ENCODE peak calls at places on chromosomes 7 and 10, in five cellular contexts. A is fibroblast of villous mesenchyme, I is Panc1, P is fibroblast of mammary gland, S is HFF-Myc. G is an unnamed sample.

GRCh38 chr10:100374137-100374655 is 27.2 kb downstream of the SCD start:
- DNase-seq in S (no peak), A (no peak), I (no peak), P (no peak), G (no peak)

GRCh38 chr10:121672733-121673132 is 74.5 kb upstream of the FGFR2 start:
- DNase-seq in A (no peak), I (no peak), S (no peak), P (no peak), G (no peak)

GRCh38 chr10:30491204-30491603 is 57.2 kb downstream of the MAP3K8 start:
- DNase-seq in A (peak), S (no peak), P (peak), I (no peak), G (peak)

GRCh38 chr7:1402791-1403755 is 56.2 kb downstream of the MICALL2 start:
- DNase-seq in I (no peak), A (no peak), S (no peak), P (no peak), G (no peak)

GRCh38 chr7:152152267-152152666 is 126.8 kb downstream of the GALNT11 start:
- DNase-seq in I (no peak), P (no peak), S (no peak), A (no peak), G (no peak)

GRCh38 chr10:56028299-56029132 is 332.5 kb downstream of the ZWINT start:
- DNase-seq in P (no peak), A (no peak), I (no peak), S (no peak), G (no peak)

GRCh38 chr10:16505168-16505567 is 16.5 kb downstream of the C1QL3 start:
- DNase-seq in A (no peak), I (no peak), S (no peak), P (peak), G (peak)

GRCh38 chr10:30285970-30286369 is 63.1 kb downstream of the MTPAP start:
- DNase-seq in S (no peak), I (no peak), P (no peak), A (no peak), G (no peak)

GRCh38 chr10:104234934-104235333 is 2.8 kb upstream of the CFAP43 start:
- DNase-seq in I (no peak), P (no peak), S (no peak), A (no peak), G (no peak)

GRCh38 chr10:45375716-45376231 is 1.8 kb downstream of the ALOX5 start:
- DNase-seq in I (no peak), S (no peak), P (no peak), A (no peak), G (no peak)

GRCh38 chr7:92520024-92520423 is 8.3 kb downstream of the PEX1 start:
- DNase-seq in I (no peak), A (no peak), P (no peak), S (no peak), G (no peak)

GRCh38 chr7:35619863-35620262 is 75.1 kb downstream of the HERPUD2 start:
- DNase-seq in P (no peak), I (no peak), S (no peak), A (no peak), G (no peak)

DNA sequence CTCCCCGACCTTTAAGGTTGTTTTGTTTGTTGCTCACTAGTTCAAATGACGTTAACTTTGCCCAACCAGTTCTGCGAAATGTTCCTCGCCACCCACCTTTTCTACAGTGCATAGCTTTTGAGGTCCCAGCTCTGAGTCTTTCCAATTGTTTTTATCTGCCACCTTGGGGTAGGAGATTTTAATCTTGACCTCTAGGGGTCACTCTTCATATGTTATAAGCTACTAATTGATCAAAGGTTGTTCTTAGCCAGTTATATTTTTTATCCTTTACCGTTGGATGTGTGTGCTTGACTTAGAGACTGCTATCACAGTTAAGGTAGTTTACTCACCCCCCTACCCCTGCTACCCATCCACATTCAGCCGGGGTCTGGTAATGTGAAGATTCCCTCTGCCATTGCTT is 372.4 kb downstream of the SUGCT start:
- DNase-seq in P (peak), S (no peak), I (no peak), A (no peak), G (peak)
- TF ChIP-seq CTCF in P (peak), S (no peak), I (peak), A (peak), G (no peak)

DNA sequence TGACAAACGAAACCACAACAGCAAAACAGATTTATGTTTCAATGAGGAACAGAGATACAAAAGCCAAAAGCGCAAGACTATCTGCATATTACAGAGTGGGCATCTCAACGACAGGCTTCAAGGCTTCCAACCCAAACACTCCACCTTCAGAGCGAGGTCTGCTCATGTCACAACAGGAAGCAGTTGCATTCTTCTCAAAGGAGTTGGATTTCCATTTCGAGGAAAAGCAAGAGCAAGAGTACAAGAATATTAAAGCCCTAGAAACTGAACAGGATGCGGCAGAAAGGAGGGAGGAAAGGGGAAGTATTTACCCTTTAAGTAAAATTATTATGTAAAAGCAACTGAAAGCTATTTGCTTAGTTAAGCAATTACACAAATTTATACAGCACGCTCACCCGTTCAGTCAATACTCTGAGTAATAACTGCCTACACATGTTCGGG is 189.3 kb downstream of the ELMO1 start:
- DNase-seq in S (no peak), A (no peak), I (no peak), P (no peak), G (no peak)
- H3K4me3 ChIP-seq in S (no peak), A (no peak), I (no peak), P (no peak), G (no peak)

GRCh38 chr7:132655071-132655761 is 78.9 kb upstream of the PLXNA4 start:
- DNase-seq in S (no peak), A (no peak), I (no peak), P (peak), G (peak)
- TF ChIP-seq CTCF in S (no peak), A (no peak), I (no peak), P (no peak), G (no peak)

GRCh38 chr10:74332398-74332797 is 181.4 kb downstream of the ADK start:
- DNase-seq in I (no peak), A (peak), S (no peak), P (peak), G (no peak)

GRCh38 chr10:74329873-74330272 is 178.9 kb downstream of the ADK start:
- DNase-seq in P (no peak), I (no peak), S (no peak), A (no peak), G (peak)

GRCh38 chr10:74337330-74338016 is 186.5 kb downstream of the ADK start:
- DNase-seq in P (peak), A (no peak), S (no peak), I (no peak), G (no peak)

GRCh38 chr10:74334221-74334620 is 183.2 kb downstream of the ADK start:
- DNase-seq in I (no peak), S (no peak), A (no peak), P (peak), G (no peak)

DNA sequence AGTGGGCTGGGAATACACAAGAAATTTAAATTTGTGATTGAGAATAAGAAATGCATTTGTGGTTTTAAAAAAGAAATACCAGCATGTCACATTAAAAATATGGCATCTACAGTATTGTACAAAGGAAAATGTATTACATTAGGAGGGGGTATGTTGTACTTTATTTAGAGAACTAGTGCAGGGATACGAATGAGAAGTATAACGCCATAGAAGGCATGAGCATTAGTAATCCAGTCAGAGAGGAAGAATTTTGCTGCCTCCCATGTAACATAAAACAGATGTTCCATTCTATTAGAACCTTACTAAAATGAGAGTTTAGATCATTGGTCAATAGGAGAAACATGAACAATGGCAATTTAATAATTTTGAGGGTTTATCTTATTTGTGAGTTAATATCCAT is 182.2 kb downstream of the ADK start:
- DNase-seq in P (peak), A (peak), S (peak), I (no peak), G (peak)
- H3K4me3 ChIP-seq in P (no peak), A (no peak), S (no peak), I (no peak), G (no peak)

DNA sequence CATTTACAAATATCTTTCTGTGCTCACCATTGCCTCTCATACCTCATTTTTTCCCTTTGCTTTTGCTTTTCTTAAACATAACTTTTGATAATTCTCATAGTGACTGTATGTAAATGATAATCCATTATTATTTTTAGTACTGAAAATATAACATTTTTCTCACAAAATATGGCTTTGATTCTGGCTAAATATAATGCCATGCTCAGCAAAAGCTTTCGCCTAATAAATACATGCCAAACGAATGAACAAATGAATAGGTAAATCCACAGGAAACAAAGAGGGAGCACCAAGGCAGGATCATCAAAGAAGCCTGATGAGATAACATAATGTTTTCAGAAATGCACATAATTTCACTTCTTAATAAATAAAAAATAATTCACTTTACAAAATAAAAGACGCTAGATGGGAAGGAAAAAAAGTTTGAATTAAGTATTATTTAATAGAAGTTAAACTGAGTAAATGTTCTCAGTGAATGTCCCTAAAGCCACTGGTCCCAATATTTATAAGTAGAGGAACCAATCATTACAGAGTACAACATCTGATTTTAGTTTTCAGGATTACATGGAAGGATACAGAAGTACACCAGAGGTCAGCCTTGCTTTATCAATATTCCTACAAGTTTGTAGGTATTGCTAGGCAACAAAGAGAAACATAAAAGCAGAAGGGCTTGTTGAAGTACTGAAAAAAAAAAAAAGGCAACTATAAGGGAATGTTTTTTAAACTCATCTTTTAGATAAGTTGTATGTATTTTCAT is 52.3 kb downstream of the RNLS start:
- DNase-seq in I (no peak), S (no peak), P (no peak), A (no peak), G (no peak)
- TF ChIP-seq CTCF in I (no peak), S (no peak), P (no peak), A (no peak), G (no peak)

GRCh38 chr7:116210345-116211005 is at the start of gene TES:
- DNase-seq in A (no peak), P (no peak), S (no peak), I (no peak), G (peak)

GRCh38 chr7:116208919-116209318 is 1.4 kb upstream of the TES start:
- DNase-seq in I (no peak), P (no peak), S (no peak), A (no peak), G (no peak)

GRCh38 chr7:116211913-116212596 is 1.7 kb downstream of the TES start:
- DNase-seq in A (peak), S (no peak), I (no peak), P (no peak), G (no peak)

GRCh38 chr7:116211006-116211912 is 920 bp downstream of the TES start:
- DNase-seq in P (peak), I (peak), A (peak), S (no peak), G (peak)

GRCh38 chr7:116209561-116210070 is 723 bp upstream of the TES start:
- DNase-seq in I (no peak), S (no peak), P (no peak), A (no peak), G (no peak)
- H3K4me3 ChIP-seq in I (peak), S (no peak), P (no peak), A (no peak), G (no peak)

GRCh38 chr10:86635402-86635801 is 18.9 kb upstream of the OPN4 start:
- DNase-seq in A (peak), I (no peak), P (peak), S (no peak), G (peak)
- TF ChIP-seq CTCF in A (no peak), I (no peak), P (no peak), S (no peak), G (no peak)